ENCODE peak calls at places on chromosome 4, in seven cellular contexts. One of them, this sample, is unnamed.
A peak's percentile ranks its signal among the peaks of the same experiment; 100 is the strongest.

GRCh38 chr4:25913056-25913850 is 767 bp upstream of the SMIM20 start:
- DNase-seq in upper lobe of right lung: peak; percentile 66
- DNase-seq in psoas muscle: peak; percentile 63
- DNase-seq in kidney: peak; percentile 85
- DNase-seq in bronchial epithelial cell: peak; percentile 24
- DNase-seq in heart left ventricle: peak; percentile 72
- DNase-seq in GM23338: peak; percentile 51
- DNase-seq in this sample: peak; percentile 16

GRCh38 chr4:38169524-38169923 is 209.3 kb downstream of the PTTG2 start:
- DNase-seq in upper lobe of right lung: no peak
- DNase-seq in psoas muscle: no peak
- DNase-seq in kidney: no peak
- DNase-seq in bronchial epithelial cell: peak; percentile 56
- DNase-seq in heart left ventricle: no peak
- DNase-seq in GM23338: no peak
- DNase-seq in this sample: no peak

GRCh38 chr4:36761625-36762024 is 480.2 kb downstream of the DTHD1 start:
- DNase-seq in upper lobe of right lung: no peak
- DNase-seq in psoas muscle: no peak
- DNase-seq in kidney: no peak
- DNase-seq in bronchial epithelial cell: no peak
- DNase-seq in heart left ventricle: no peak
- DNase-seq in GM23338: no peak
- DNase-seq in this sample: no peak

GRCh38 chr4:89193828-89194227 is 82.5 kb downstream of the TIGD2 start:
- DNase-seq in upper lobe of right lung: no peak
- DNase-seq in psoas muscle: no peak
- DNase-seq in kidney: no peak
- DNase-seq in bronchial epithelial cell: no peak
- DNase-seq in heart left ventricle: no peak
- DNase-seq in GM23338: no peak
- DNase-seq in this sample: no peak

GRCh38 chr4:150056569-150056968 is 21.7 kb upstream of the DCLK2 start:
- DNase-seq in upper lobe of right lung: no peak
- DNase-seq in psoas muscle: no peak
- DNase-seq in kidney: no peak
- DNase-seq in bronchial epithelial cell: peak; percentile 44
- DNase-seq in heart left ventricle: no peak
- DNase-seq in GM23338: no peak
- DNase-seq in this sample: no peak

GRCh38 chr4:1045193-1045594 is 33.8 kb downstream of the FGFRL1 start:
- DNase-seq in upper lobe of right lung: peak; percentile 48
- DNase-seq in psoas muscle: peak; percentile 41
- DNase-seq in kidney: peak; percentile 70
- DNase-seq in bronchial epithelial cell: no peak
- DNase-seq in heart left ventricle: no peak
- DNase-seq in GM23338: no peak
- DNase-seq in this sample: no peak

GRCh38 chr4:7968262-7968896 is 28.7 kb upstream of the AFAP1 start:
- DNase-seq in upper lobe of right lung: no peak
- DNase-seq in psoas muscle: peak; percentile 38
- DNase-seq in kidney: no peak
- DNase-seq in bronchial epithelial cell: no peak
- DNase-seq in heart left ventricle: no peak
- DNase-seq in GM23338: no peak
- DNase-seq in this sample: no peak

GRCh38 chr4:152619556-152619955 is 60.2 kb downstream of the TMEM154 start:
- DNase-seq in upper lobe of right lung: no peak
- DNase-seq in psoas muscle: no peak
- DNase-seq in kidney: no peak
- DNase-seq in bronchial epithelial cell: no peak
- DNase-seq in heart left ventricle: no peak
- DNase-seq in GM23338: no peak
- DNase-seq in this sample: no peak

GRCh38 chr4:150078996-150079581 is 844 bp downstream of the DCLK2 start:
- DNase-seq in upper lobe of right lung: peak; percentile 67
- DNase-seq in psoas muscle: peak; percentile 51
- DNase-seq in kidney: peak; percentile 86
- DNase-seq in bronchial epithelial cell: no peak
- DNase-seq in heart left ventricle: peak; percentile 67
- DNase-seq in GM23338: peak; percentile 67
- DNase-seq in this sample: peak; percentile 35

GRCh38 chr4:144582105-144582850 is 63.7 kb upstream of the HHIP start:
- DNase-seq in upper lobe of right lung: no peak
- DNase-seq in psoas muscle: no peak
- DNase-seq in kidney: no peak
- DNase-seq in bronchial epithelial cell: peak; percentile 89
- DNase-seq in heart left ventricle: no peak
- DNase-seq in GM23338: no peak
- DNase-seq in this sample: no peak

GRCh38 chr4:154416183-154416543 is 75.4 kb downstream of the DCHS2 start:
- DNase-seq in upper lobe of right lung: no peak
- DNase-seq in psoas muscle: peak; percentile 53
- DNase-seq in kidney: no peak
- DNase-seq in bronchial epithelial cell: no peak
- DNase-seq in heart left ventricle: peak; percentile 51
- DNase-seq in GM23338: peak; percentile 76
- DNase-seq in this sample: peak; percentile 38

GRCh38 chr4:119124314-119124713 is 11.3 kb upstream of the MYOZ2 start:
- DNase-seq in upper lobe of right lung: no peak
- DNase-seq in psoas muscle: no peak
- DNase-seq in kidney: no peak
- DNase-seq in bronchial epithelial cell: no peak
- DNase-seq in heart left ventricle: no peak
- DNase-seq in GM23338: no peak
- DNase-seq in this sample: no peak

GRCh38 chr4:185991750-185992149 is 77.2 kb upstream of the TLR3 start:
- DNase-seq in upper lobe of right lung: no peak
- DNase-seq in psoas muscle: no peak
- DNase-seq in kidney: no peak
- DNase-seq in bronchial epithelial cell: no peak
- DNase-seq in heart left ventricle: no peak
- DNase-seq in GM23338: no peak
- DNase-seq in this sample: no peak

GRCh38 chr4:83535520-83535944 is 376 bp upstream of the GPAT3 start:
- DNase-seq in upper lobe of right lung: no peak
- DNase-seq in psoas muscle: peak; percentile 79
- DNase-seq in kidney: peak; percentile 76
- DNase-seq in bronchial epithelial cell: peak; percentile 43
- DNase-seq in heart left ventricle: peak; percentile 65
- DNase-seq in GM23338: peak; percentile 75
- DNase-seq in this sample: peak; percentile 5

GRCh38 chr4:46937493-46937892 is 28.4 kb upstream of the COX7B2 start:
- DNase-seq in upper lobe of right lung: no peak
- DNase-seq in psoas muscle: no peak
- DNase-seq in kidney: no peak
- DNase-seq in bronchial epithelial cell: no peak
- DNase-seq in heart left ventricle: no peak
- DNase-seq in GM23338: peak; percentile 58
- DNase-seq in this sample: no peak

GRCh38 chr4:138204507-138204906 is 37.6 kb downstream of the SLC7A11 start:
- DNase-seq in upper lobe of right lung: no peak
- DNase-seq in psoas muscle: no peak
- DNase-seq in kidney: no peak
- DNase-seq in bronchial epithelial cell: no peak
- DNase-seq in heart left ventricle: no peak
- DNase-seq in GM23338: no peak
- DNase-seq in this sample: no peak

GRCh38 chr4:86831262-86832090 is 17.7 kb downstream of the SLC10A6 start:
- DNase-seq in upper lobe of right lung: no peak
- DNase-seq in psoas muscle: no peak
- DNase-seq in kidney: no peak
- DNase-seq in bronchial epithelial cell: peak; percentile 100
- DNase-seq in heart left ventricle: no peak
- DNase-seq in GM23338: no peak
- DNase-seq in this sample: no peak

GRCh38 chr4:19239565-19239964 is 1012.1 kb upstream of the SLIT2 start:
- DNase-seq in upper lobe of right lung: no peak
- DNase-seq in psoas muscle: no peak
- DNase-seq in kidney: no peak
- DNase-seq in bronchial epithelial cell: peak; percentile 67
- DNase-seq in heart left ventricle: no peak
- DNase-seq in GM23338: no peak
- DNase-seq in this sample: no peak

GRCh38 chr4:41258783-41259182 is 2.1 kb downstream of the UCHL1 start:
- DNase-seq in upper lobe of right lung: no peak
- DNase-seq in psoas muscle: no peak
- DNase-seq in kidney: no peak
- DNase-seq in bronchial epithelial cell: peak; percentile 52
- DNase-seq in heart left ventricle: no peak
- DNase-seq in GM23338: peak; percentile 63
- DNase-seq in this sample: no peak

GRCh38 chr4:2352171-2352570 is 66.3 kb downstream of the ZFYVE28 start:
- DNase-seq in upper lobe of right lung: peak; percentile 42
- DNase-seq in psoas muscle: no peak
- DNase-seq in kidney: peak; percentile 41
- DNase-seq in bronchial epithelial cell: no peak
- DNase-seq in heart left ventricle: peak; percentile 36
- DNase-seq in GM23338: no peak
- DNase-seq in this sample: no peak

GRCh38 chr4:15655223-15656037 is at the start of gene FBXL5:
- DNase-seq in upper lobe of right lung: peak; percentile 91
- DNase-seq in psoas muscle: peak; percentile 90
- DNase-seq in kidney: peak; percentile 94
- DNase-seq in bronchial epithelial cell: peak; percentile 60
- DNase-seq in heart left ventricle: peak; percentile 92
- DNase-seq in GM23338: peak; percentile 90
- DNase-seq in this sample: peak; percentile 69

GRCh38 chr4:15234101-15234500 is 193.7 kb upstream of the C1QTNF7 start:
- DNase-seq in upper lobe of right lung: no peak
- DNase-seq in psoas muscle: no peak
- DNase-seq in kidney: no peak
- DNase-seq in bronchial epithelial cell: peak; percentile 67
- DNase-seq in heart left ventricle: no peak
- DNase-seq in GM23338: no peak
- DNase-seq in this sample: no peak

GRCh38 chr4:88938138-88938537 is 118.8 kb downstream of the FAM13A start:
- DNase-seq in upper lobe of right lung: no peak
- DNase-seq in psoas muscle: no peak
- DNase-seq in kidney: no peak
- DNase-seq in bronchial epithelial cell: peak; percentile 99
- DNase-seq in heart left ventricle: no peak
- DNase-seq in GM23338: peak; percentile 11
- DNase-seq in this sample: no peak

GRCh38 chr4:121977251-121978168 is 25.6 kb upstream of the TRPC3 start:
- DNase-seq in upper lobe of right lung: no peak
- DNase-seq in psoas muscle: no peak
- DNase-seq in kidney: no peak
- DNase-seq in bronchial epithelial cell: peak; percentile 39
- DNase-seq in heart left ventricle: no peak
- DNase-seq in GM23338: no peak
- DNase-seq in this sample: no peak

GRCh38 chr4:24032371-24032989 is 142.6 kb upstream of the PPARGC1A start:
- DNase-seq in upper lobe of right lung: no peak
- DNase-seq in psoas muscle: no peak
- DNase-seq in kidney: no peak
- DNase-seq in bronchial epithelial cell: peak; percentile 30
- DNase-seq in heart left ventricle: peak; percentile 49
- DNase-seq in GM23338: peak; percentile 57
- DNase-seq in this sample: no peak

GRCh38 chr4:109078724-109079123 is 223.7 kb downstream of the COL25A1 start:
- DNase-seq in upper lobe of right lung: no peak
- DNase-seq in psoas muscle: no peak
- DNase-seq in kidney: no peak
- DNase-seq in bronchial epithelial cell: no peak
- DNase-seq in heart left ventricle: no peak
- DNase-seq in GM23338: no peak
- DNase-seq in this sample: no peak

GRCh38 chr4:39464886-39465501 is 6.1 kb downstream of the LIAS start:
- DNase-seq in upper lobe of right lung: no peak
- DNase-seq in psoas muscle: no peak
- DNase-seq in kidney: no peak
- DNase-seq in bronchial epithelial cell: peak; percentile 58
- DNase-seq in heart left ventricle: no peak
- DNase-seq in GM23338: no peak
- DNase-seq in this sample: no peak
- TF ChIP-seq CTCF in upper lobe of right lung: no peak
- TF ChIP-seq CTCF in psoas muscle: no peak
- TF ChIP-seq CTCF in kidney: no peak
- TF ChIP-seq CTCF in bronchial epithelial cell: no peak
- TF ChIP-seq CTCF in heart left ventricle: no peak
- TF ChIP-seq CTCF in GM23338: no peak
- TF ChIP-seq CTCF in this sample: no peak

DNA sequence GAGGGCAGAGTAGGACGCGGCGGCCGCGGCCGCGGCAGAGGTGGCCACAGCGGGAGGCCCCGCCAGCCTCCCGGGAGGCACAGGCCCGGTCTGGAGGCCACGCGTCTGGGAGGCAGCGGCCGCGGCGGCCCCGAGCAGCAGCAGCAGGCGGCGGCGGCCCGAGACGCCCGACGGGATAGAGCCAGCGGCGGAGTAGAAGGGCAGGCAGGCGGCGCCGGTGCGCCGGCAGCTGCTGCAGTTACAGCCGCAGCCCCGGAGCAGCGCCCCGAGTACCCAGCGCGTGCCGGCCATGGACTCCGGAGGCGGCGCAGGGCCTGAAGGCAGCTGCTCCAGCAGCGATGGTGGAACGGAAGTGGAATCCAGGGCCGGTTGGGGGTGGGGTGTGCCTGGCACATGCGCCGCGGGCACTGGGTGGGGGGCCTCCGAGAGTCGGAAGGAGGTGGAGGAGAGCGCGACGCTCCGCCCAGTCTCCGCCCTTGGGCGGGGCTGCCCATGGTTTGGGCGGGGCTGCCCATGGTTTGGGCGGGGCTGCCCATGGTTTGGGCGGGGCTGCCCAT is at the start of gene GRSF1:
- DNase-seq in upper lobe of right lung: peak; percentile 98
- DNase-seq in psoas muscle: peak; percentile 97
- DNase-seq in kidney: peak; percentile 99
- DNase-seq in bronchial epithelial cell: peak; percentile 75
- DNase-seq in heart left ventricle: peak; percentile 98
- DNase-seq in GM23338: peak; percentile 95
- DNase-seq in this sample: peak; percentile 88
- TF ChIP-seq CTCF in upper lobe of right lung: no peak
- TF ChIP-seq CTCF in psoas muscle: peak; percentile 21
- TF ChIP-seq CTCF in kidney: peak; percentile 7
- TF ChIP-seq CTCF in bronchial epithelial cell: no peak
- TF ChIP-seq CTCF in heart left ventricle: no peak
- TF ChIP-seq CTCF in GM23338: no peak
- TF ChIP-seq CTCF in this sample: no peak

DNA sequence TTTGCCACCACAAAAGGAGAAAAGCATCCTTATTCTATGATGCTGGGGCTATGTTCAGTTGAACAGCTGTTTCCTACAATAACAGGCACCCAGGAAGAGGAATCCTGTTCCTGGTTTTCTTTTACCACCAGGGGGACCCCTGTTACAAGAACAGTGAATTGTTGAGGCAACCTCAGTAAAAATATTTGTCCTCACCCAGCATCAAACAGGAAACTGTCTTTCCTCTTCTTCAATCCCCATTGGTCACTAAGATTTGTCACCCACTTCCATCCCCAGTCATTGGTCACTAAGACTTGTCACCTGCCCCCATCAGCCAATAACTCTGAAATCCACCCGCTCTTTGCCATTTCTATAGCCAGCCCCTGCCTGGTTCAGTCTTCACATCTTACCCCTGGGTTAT is 143.5 kb upstream of the GALNT7 start:
- DNase-seq in upper lobe of right lung: no peak
- DNase-seq in psoas muscle: no peak
- DNase-seq in kidney: no peak
- DNase-seq in bronchial epithelial cell: peak; percentile 70
- DNase-seq in heart left ventricle: no peak
- DNase-seq in GM23338: peak; percentile 91
- DNase-seq in this sample: peak; percentile 39
- TF ChIP-seq CTCF in upper lobe of right lung: peak; percentile 67
- TF ChIP-seq CTCF in psoas muscle: peak; percentile 55
- TF ChIP-seq CTCF in kidney: peak; percentile 65
- TF ChIP-seq CTCF in bronchial epithelial cell: peak; percentile 68
- TF ChIP-seq CTCF in heart left ventricle: peak; percentile 72
- TF ChIP-seq CTCF in GM23338: peak; percentile 86
- TF ChIP-seq CTCF in this sample: peak; percentile 84

GRCh38 chr4:52957791-52958190 is 95.7 kb downstream of the RASL11B start:
- DNase-seq in upper lobe of right lung: no peak
- DNase-seq in psoas muscle: no peak
- DNase-seq in kidney: no peak
- DNase-seq in bronchial epithelial cell: no peak
- DNase-seq in heart left ventricle: no peak
- DNase-seq in GM23338: no peak
- DNase-seq in this sample: no peak
- TF ChIP-seq CTCF in upper lobe of right lung: no peak
- TF ChIP-seq CTCF in psoas muscle: no peak
- TF ChIP-seq CTCF in kidney: no peak
- TF ChIP-seq CTCF in bronchial epithelial cell: no peak
- TF ChIP-seq CTCF in heart left ventricle: peak; percentile 8
- TF ChIP-seq CTCF in GM23338: no peak
- TF ChIP-seq CTCF in this sample: no peak

This sample was measured in neural crest cell.